ENCODE peak calls at places on chromosomes 3 and 15, in five cellular contexts. One of them, this sample, is unnamed.

GRCh38 chr15:47614341-47614740 is 103.0 kb upstream of the SEMA6D start:
- DNase-seq in CD8-positive, alpha-beta memory T cell: no peak
- DNase-seq in NCI-H345: no peak
- DNase-seq in stimulated activated CD4-positive, alpha-beta T cell treated with anti-CD3 and anti-CD28 coated beads, Interleukin-4, amount 100 ng/mL, for 1 hour: no peak
- DNase-seq in Peyer's patch: no peak
- DNase-seq in this sample: no peak

GRCh38 chr3:69612791-69613190 is 126.5 kb upstream of the MITF start:
- DNase-seq in CD8-positive, alpha-beta memory T cell: no peak
- DNase-seq in NCI-H345: peak
- DNase-seq in stimulated activated CD4-positive, alpha-beta T cell treated with anti-CD3 and anti-CD28 coated beads, Interleukin-4, amount 100 ng/mL, for 1 hour: no peak
- DNase-seq in Peyer's patch: no peak
- DNase-seq in this sample: no peak

GRCh38 chr15:40762919-40763800 is 708 bp upstream of the GCHFR start:
- DNase-seq in CD8-positive, alpha-beta memory T cell: no peak
- DNase-seq in NCI-H345: peak
- DNase-seq in stimulated activated CD4-positive, alpha-beta T cell treated with anti-CD3 and anti-CD28 coated beads, Interleukin-4, amount 100 ng/mL, for 1 hour: peak
- DNase-seq in Peyer's patch: peak
- DNase-seq in this sample: peak

GRCh38 chr3:12454076-12454807 is 30.0 kb upstream of the TSEN2 start:
- DNase-seq in CD8-positive, alpha-beta memory T cell: no peak
- DNase-seq in NCI-H345: no peak
- DNase-seq in stimulated activated CD4-positive, alpha-beta T cell treated with anti-CD3 and anti-CD28 coated beads, Interleukin-4, amount 100 ng/mL, for 1 hour: no peak
- DNase-seq in Peyer's patch: peak
- DNase-seq in this sample: no peak

GRCh38 chr3:46866720-46867549 is 3.7 kb upstream of the MYL3 start:
- DNase-seq in CD8-positive, alpha-beta memory T cell: peak
- DNase-seq in NCI-H345: peak
- DNase-seq in stimulated activated CD4-positive, alpha-beta T cell treated with anti-CD3 and anti-CD28 coated beads, Interleukin-4, amount 100 ng/mL, for 1 hour: peak
- DNase-seq in Peyer's patch: peak
- DNase-seq in this sample: peak

GRCh38 chr3:151838574-151839312 is 24.8 kb downstream of the AADAC start:
- DNase-seq in CD8-positive, alpha-beta memory T cell: peak
- DNase-seq in NCI-H345: peak
- DNase-seq in stimulated activated CD4-positive, alpha-beta T cell treated with anti-CD3 and anti-CD28 coated beads, Interleukin-4, amount 100 ng/mL, for 1 hour: no peak
- DNase-seq in Peyer's patch: peak
- DNase-seq in this sample: peak

GRCh38 chr15:49085696-49086459 is 39.6 kb upstream of the SECISBP2L start:
- DNase-seq in CD8-positive, alpha-beta memory T cell: no peak
- DNase-seq in NCI-H345: no peak
- DNase-seq in stimulated activated CD4-positive, alpha-beta T cell treated with anti-CD3 and anti-CD28 coated beads, Interleukin-4, amount 100 ng/mL, for 1 hour: no peak
- DNase-seq in Peyer's patch: no peak
- DNase-seq in this sample: no peak

GRCh38 chr3:195867631-195868335 is 40.6 kb downstream of the TNK2 start:
- DNase-seq in CD8-positive, alpha-beta memory T cell: no peak
- DNase-seq in NCI-H345: no peak
- DNase-seq in stimulated activated CD4-positive, alpha-beta T cell treated with anti-CD3 and anti-CD28 coated beads, Interleukin-4, amount 100 ng/mL, for 1 hour: no peak
- DNase-seq in Peyer's patch: peak
- DNase-seq in this sample: no peak

GRCh38 chr3:14962762-14963161 is 15.4 kb downstream of the NR2C2 start:
- DNase-seq in CD8-positive, alpha-beta memory T cell: no peak
- DNase-seq in NCI-H345: no peak
- DNase-seq in stimulated activated CD4-positive, alpha-beta T cell treated with anti-CD3 and anti-CD28 coated beads, Interleukin-4, amount 100 ng/mL, for 1 hour: no peak
- DNase-seq in Peyer's patch: no peak
- DNase-seq in this sample: no peak

GRCh38 chr3:141410408-141410807 is 42.1 kb downstream of the ZBTB38 start:
- DNase-seq in CD8-positive, alpha-beta memory T cell: no peak
- DNase-seq in NCI-H345: no peak
- DNase-seq in stimulated activated CD4-positive, alpha-beta T cell treated with anti-CD3 and anti-CD28 coated beads, Interleukin-4, amount 100 ng/mL, for 1 hour: no peak
- DNase-seq in Peyer's patch: peak
- DNase-seq in this sample: no peak

GRCh38 chr15:32784571-32784970 is 66.8 kb downstream of the GREM1 start:
- DNase-seq in CD8-positive, alpha-beta memory T cell: no peak
- DNase-seq in NCI-H345: no peak
- DNase-seq in stimulated activated CD4-positive, alpha-beta T cell treated with anti-CD3 and anti-CD28 coated beads, Interleukin-4, amount 100 ng/mL, for 1 hour: no peak
- DNase-seq in Peyer's patch: no peak
- DNase-seq in this sample: no peak

GRCh38 chr15:83398591-83398990 is 48.5 kb upstream of the SH3GL3 start:
- DNase-seq in CD8-positive, alpha-beta memory T cell: no peak
- DNase-seq in NCI-H345: no peak
- DNase-seq in stimulated activated CD4-positive, alpha-beta T cell treated with anti-CD3 and anti-CD28 coated beads, Interleukin-4, amount 100 ng/mL, for 1 hour: no peak
- DNase-seq in Peyer's patch: no peak
- DNase-seq in this sample: no peak

GRCh38 chr15:79030470-79030869 is 60.1 kb downstream of the RASGRF1 start:
- DNase-seq in CD8-positive, alpha-beta memory T cell: no peak
- DNase-seq in NCI-H345: no peak
- DNase-seq in stimulated activated CD4-positive, alpha-beta T cell treated with anti-CD3 and anti-CD28 coated beads, Interleukin-4, amount 100 ng/mL, for 1 hour: no peak
- DNase-seq in Peyer's patch: no peak
- DNase-seq in this sample: no peak

GRCh38 chr3:20480771-20481170 is 294.8 kb upstream of the SGO1 start:
- DNase-seq in CD8-positive, alpha-beta memory T cell: no peak
- DNase-seq in NCI-H345: no peak
- DNase-seq in stimulated activated CD4-positive, alpha-beta T cell treated with anti-CD3 and anti-CD28 coated beads, Interleukin-4, amount 100 ng/mL, for 1 hour: no peak
- DNase-seq in Peyer's patch: no peak
- DNase-seq in this sample: no peak

GRCh38 chr3:25747033-25747432 is 36.2 kb downstream of the NGLY1 start:
- DNase-seq in CD8-positive, alpha-beta memory T cell: no peak
- DNase-seq in NCI-H345: no peak
- DNase-seq in stimulated activated CD4-positive, alpha-beta T cell treated with anti-CD3 and anti-CD28 coated beads, Interleukin-4, amount 100 ng/mL, for 1 hour: no peak
- DNase-seq in Peyer's patch: no peak
- DNase-seq in this sample: no peak

GRCh38 chr15:70415330-70415884 is 317.7 kb upstream of the TLE3 start:
- DNase-seq in CD8-positive, alpha-beta memory T cell: no peak
- DNase-seq in NCI-H345: peak
- DNase-seq in stimulated activated CD4-positive, alpha-beta T cell treated with anti-CD3 and anti-CD28 coated beads, Interleukin-4, amount 100 ng/mL, for 1 hour: no peak
- DNase-seq in Peyer's patch: peak
- DNase-seq in this sample: no peak

GRCh38 chr3:149089395-149089794 is 3.1 kb upstream of the HLTF start:
- DNase-seq in CD8-positive, alpha-beta memory T cell: no peak
- DNase-seq in NCI-H345: no peak
- DNase-seq in stimulated activated CD4-positive, alpha-beta T cell treated with anti-CD3 and anti-CD28 coated beads, Interleukin-4, amount 100 ng/mL, for 1 hour: no peak
- DNase-seq in Peyer's patch: no peak
- DNase-seq in this sample: no peak

GRCh38 chr3:177290633-177291032 is 93.4 kb upstream of the TBL1XR1 start:
- DNase-seq in CD8-positive, alpha-beta memory T cell: no peak
- DNase-seq in NCI-H345: no peak
- DNase-seq in stimulated activated CD4-positive, alpha-beta T cell treated with anti-CD3 and anti-CD28 coated beads, Interleukin-4, amount 100 ng/mL, for 1 hour: no peak
- DNase-seq in Peyer's patch: no peak
- DNase-seq in this sample: no peak

GRCh38 chr15:38474155-38474757 is 20.3 kb downstream of the FAM98B start:
- DNase-seq in CD8-positive, alpha-beta memory T cell: peak
- DNase-seq in NCI-H345: peak
- DNase-seq in stimulated activated CD4-positive, alpha-beta T cell treated with anti-CD3 and anti-CD28 coated beads, Interleukin-4, amount 100 ng/mL, for 1 hour: no peak
- DNase-seq in Peyer's patch: peak
- DNase-seq in this sample: no peak

GRCh38 chr3:172102123-172102882 is 62.9 kb downstream of the FNDC3B start:
- DNase-seq in CD8-positive, alpha-beta memory T cell: peak
- DNase-seq in NCI-H345: no peak
- DNase-seq in stimulated activated CD4-positive, alpha-beta T cell treated with anti-CD3 and anti-CD28 coated beads, Interleukin-4, amount 100 ng/mL, for 1 hour: peak
- DNase-seq in Peyer's patch: peak
- DNase-seq in this sample: peak

GRCh38 chr3:10192953-10193691 is 28.4 kb downstream of the IRAK2 start:
- DNase-seq in CD8-positive, alpha-beta memory T cell: peak
- DNase-seq in NCI-H345: no peak
- DNase-seq in stimulated activated CD4-positive, alpha-beta T cell treated with anti-CD3 and anti-CD28 coated beads, Interleukin-4, amount 100 ng/mL, for 1 hour: peak
- DNase-seq in Peyer's patch: peak
- DNase-seq in this sample: peak

GRCh38 chr3:189363856-189364255 is 192.1 kb downstream of the TPRG1 start:
- DNase-seq in CD8-positive, alpha-beta memory T cell: no peak
- DNase-seq in NCI-H345: no peak
- DNase-seq in stimulated activated CD4-positive, alpha-beta T cell treated with anti-CD3 and anti-CD28 coated beads, Interleukin-4, amount 100 ng/mL, for 1 hour: no peak
- DNase-seq in Peyer's patch: no peak
- DNase-seq in this sample: no peak

GRCh38 chr15:74790080-74790916 is 8.4 kb downstream of the CSK start:
- DNase-seq in CD8-positive, alpha-beta memory T cell: no peak
- DNase-seq in NCI-H345: no peak
- DNase-seq in stimulated activated CD4-positive, alpha-beta T cell treated with anti-CD3 and anti-CD28 coated beads, Interleukin-4, amount 100 ng/mL, for 1 hour: no peak
- DNase-seq in Peyer's patch: peak
- DNase-seq in this sample: peak

GRCh38 chr15:57505056-57505713 is 86.5 kb upstream of the MYZAP start:
- DNase-seq in CD8-positive, alpha-beta memory T cell: no peak
- DNase-seq in NCI-H345: no peak
- DNase-seq in stimulated activated CD4-positive, alpha-beta T cell treated with anti-CD3 and anti-CD28 coated beads, Interleukin-4, amount 100 ng/mL, for 1 hour: no peak
- DNase-seq in Peyer's patch: no peak
- DNase-seq in this sample: no peak

GRCh38 chr3:182971637-182972036 is 8.7 kb downstream of the DCUN1D1 start:
- DNase-seq in CD8-positive, alpha-beta memory T cell: no peak
- DNase-seq in NCI-H345: no peak
- DNase-seq in stimulated activated CD4-positive, alpha-beta T cell treated with anti-CD3 and anti-CD28 coated beads, Interleukin-4, amount 100 ng/mL, for 1 hour: no peak
- DNase-seq in Peyer's patch: no peak
- DNase-seq in this sample: no peak

GRCh38 chr15:95129589-95129988 is 898.2 kb downstream of the MCTP2 start:
- DNase-seq in CD8-positive, alpha-beta memory T cell: no peak
- DNase-seq in NCI-H345: no peak
- DNase-seq in stimulated activated CD4-positive, alpha-beta T cell treated with anti-CD3 and anti-CD28 coated beads, Interleukin-4, amount 100 ng/mL, for 1 hour: no peak
- DNase-seq in Peyer's patch: no peak
- DNase-seq in this sample: no peak

GRCh38 chr15:77650285-77650684 is 17.6 kb upstream of the LINGO1 start:
- DNase-seq in CD8-positive, alpha-beta memory T cell: no peak
- DNase-seq in NCI-H345: no peak
- DNase-seq in stimulated activated CD4-positive, alpha-beta T cell treated with anti-CD3 and anti-CD28 coated beads, Interleukin-4, amount 100 ng/mL, for 1 hour: peak
- DNase-seq in Peyer's patch: no peak
- DNase-seq in this sample: peak

GRCh38 chr15:51533672-51534398 is 88.7 kb downstream of the DMXL2 start:
- DNase-seq in CD8-positive, alpha-beta memory T cell: no peak
- DNase-seq in NCI-H345: no peak
- DNase-seq in stimulated activated CD4-positive, alpha-beta T cell treated with anti-CD3 and anti-CD28 coated beads, Interleukin-4, amount 100 ng/mL, for 1 hour: no peak
- DNase-seq in Peyer's patch: no peak
- DNase-seq in this sample: no peak

GRCh38 chr3:79297242-79297641 is 470.6 kb downstream of the ROBO1 start:
- DNase-seq in CD8-positive, alpha-beta memory T cell: no peak
- DNase-seq in NCI-H345: peak
- DNase-seq in stimulated activated CD4-positive, alpha-beta T cell treated with anti-CD3 and anti-CD28 coated beads, Interleukin-4, amount 100 ng/mL, for 1 hour: no peak
- DNase-seq in Peyer's patch: no peak
- DNase-seq in this sample: no peak

This sample was measured in activated naive CD8-positive, alpha-beta T cell treated with anti-CD3 and anti-CD28 coated beads, Interleukin-2, amount 50 U/mL, for 24 hours.